ENCODE peak calls at places on chromosomes 16 and 17, in nine cellular contexts. K is adrenal gland; E is AG04450; V is neural progenitor cell; G is CD8-positive, alpha-beta memory T cell; D is iPS DF 6.9; U is fibroblast of lung; A is spleen; O is astrocyte of the cerebellum. C is an unnamed sample.

GRCh38 chr16:83045790-83046189 is 419.0 kb downstream of the CDH13 start:
- DNase-seq in K (no peak), E (no peak), V (no peak), G (no peak), D (no peak), U (no peak), A (no peak), O (no peak), C (no peak)

GRCh38 chr16:55487048-55487803 is 8.2 kb downstream of the MMP2 start:
- DNase-seq in K (no peak), E (peak), V (no peak), G (no peak), D (no peak), U (peak), A (no peak), O (no peak), C (no peak)

GRCh38 chr16:70715860-70716357 is 30.1 kb upstream of the MTSS2 start:
- DNase-seq in K (peak), E (no peak), V (no peak), G (no peak), D (no peak), U (peak), A (no peak), O (peak), C (no peak)

GRCh38 chr17:42227849-42228696 is 33.8 kb upstream of the GHDC start:
- DNase-seq in K (no peak), E (no peak), V (no peak), G (no peak), D (no peak), U (no peak), A (no peak), O (no peak), C (no peak)

GRCh38 chr17:40791116-40791515 is 8.6 kb downstream of the KRT28 start:
- DNase-seq in K (no peak), E (no peak), V (no peak), G (no peak), D (no peak), U (no peak), A (no peak), O (no peak), C (no peak)

GRCh38 chr17:77957869-77958715 is at the start of gene TNRC6C:
- DNase-seq in K (peak), E (peak), V (peak), G (peak), D (peak), U (peak), A (peak), O (peak), C (peak)

GRCh38 chr17:17285951-17286350 is 4.9 kb upstream of the COPS3 start:
- DNase-seq in K (no peak), E (no peak), V (no peak), G (no peak), D (no peak), U (no peak), A (no peak), O (no peak), C (no peak)

GRCh38 chr17:80145076-80146075 is 1.6 kb downstream of the EIF4A3 start:
- DNase-seq in K (no peak), E (no peak), V (no peak), G (no peak), D (no peak), U (no peak), A (no peak), O (no peak), C (no peak)

GRCh38 chr16:4850211-4850610 is 2.9 kb downstream of the UBN1 start:
- DNase-seq in K (no peak), E (no peak), V (no peak), G (no peak), D (no peak), U (peak), A (no peak), O (no peak), C (no peak)

GRCh38 chr16:53632526-53632925 is 71.1 kb downstream of the RPGRIP1L start:
- DNase-seq in K (no peak), E (no peak), V (peak), G (no peak), D (no peak), U (peak), A (no peak), O (no peak), C (no peak)

GRCh38 chr16:84143081-84143480 is 1.9 kb downstream of the HSDL1 start:
- DNase-seq in K (no peak), E (no peak), V (no peak), G (no peak), D (no peak), U (no peak), A (no peak), O (no peak), C (no peak)

GRCh38 chr17:7214300-7215135 is 5.1 kb downstream of the DLG4 start:
- DNase-seq in K (peak), E (peak), V (peak), G (peak), D (peak), U (peak), A (peak), O (peak), C (peak)

GRCh38 chr16:9345046-9345445 is 253.6 kb downstream of the HAPSTR1 start:
- DNase-seq in K (no peak), E (no peak), V (no peak), G (no peak), D (no peak), U (no peak), A (no peak), O (no peak), C (no peak)
- H3K4me3 ChIP-seq in K (no peak), E (no peak), V (no peak), G (no peak), D (no peak), U (no peak), A (no peak), O (no peak), C (no peak)

DNA sequence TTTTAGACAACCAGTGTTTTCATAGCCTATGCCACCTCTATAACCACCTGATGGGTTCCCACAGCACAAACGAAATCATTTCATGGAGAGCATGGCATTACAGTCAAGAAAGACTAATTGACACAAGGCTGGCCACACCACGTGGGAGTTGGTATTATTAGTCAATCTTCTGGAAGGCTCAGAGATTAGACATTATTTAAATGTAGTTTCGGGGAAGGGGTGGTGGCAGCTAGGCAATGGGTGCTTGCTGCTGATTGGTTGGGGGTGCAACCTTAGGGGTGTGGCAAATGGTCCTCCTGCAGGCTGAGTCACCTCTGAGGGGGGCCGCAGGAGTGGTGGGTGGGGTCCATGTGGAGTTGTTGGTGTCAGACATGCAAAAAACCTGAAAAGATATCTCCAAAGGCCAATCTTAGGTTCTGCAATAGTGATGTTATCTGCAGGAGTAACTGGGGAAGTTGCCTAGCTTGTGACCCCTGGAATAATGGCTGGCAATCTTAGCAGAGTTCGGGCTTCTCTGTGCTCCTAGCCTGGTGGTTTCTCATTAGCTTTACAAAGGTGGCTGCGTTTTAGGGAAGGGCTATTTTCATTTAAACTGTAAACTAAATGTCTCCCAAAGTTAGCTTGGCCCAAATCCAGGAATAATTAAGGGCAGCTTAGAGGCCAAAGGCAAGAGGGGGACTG is 4.6 kb downstream of the TEN1 start:
- DNase-seq in K (peak), E (no peak), V (no peak), G (no peak), D (no peak), U (peak), A (no peak), O (no peak), C (no peak)
- H3K4me3 ChIP-seq in K (no peak), E (no peak), V (no peak), G (no peak), D (no peak), U (no peak), A (no peak), O (no peak), C (no peak)

GRCh38 chr16:181668-182021 is 1.4 kb downstream of the HBQ1 start:
- DNase-seq in K (no peak), E (no peak), V (no peak), G (no peak), D (no peak), U (peak), A (no peak), O (no peak), C (no peak)
- H3K4me3 ChIP-seq in K (no peak), E (no peak), V (no peak), G (no peak), D (no peak), U (no peak), A (peak), O (no peak), C (no peak)

GRCh38 chr16:1533443-1533951 is at the start of gene TMEM204:
- DNase-seq in K (peak), E (peak), V (no peak), G (no peak), D (no peak), U (peak), A (peak), O (no peak), C (no peak)
- H3K4me3 ChIP-seq in K (peak), E (peak), V (no peak), G (peak), D (no peak), U (peak), A (peak), O (no peak), C (no peak)

GRCh38 chr17:44355642-44356099 is 8.0 kb downstream of the FAM171A2 start:
- DNase-seq in K (no peak), E (no peak), V (no peak), G (no peak), D (no peak), U (no peak), A (no peak), O (no peak), C (no peak)

GRCh38 chr17:44353656-44354331 is 8.7 kb downstream of the GRN start:
- DNase-seq in K (no peak), E (no peak), V (peak), G (peak), D (no peak), U (no peak), A (peak), O (no peak), C (no peak)

GRCh38 chr17:44355310-44355640 is 8.4 kb downstream of the FAM171A2 start:
- DNase-seq in K (no peak), E (no peak), V (no peak), G (no peak), D (no peak), U (no peak), A (no peak), O (no peak), C (no peak)

GRCh38 chr17:44356241-44356640 is 7.4 kb downstream of the FAM171A2 start:
- DNase-seq in K (no peak), E (no peak), V (no peak), G (no peak), D (no peak), U (no peak), A (no peak), O (no peak), C (no peak)

GRCh38 chr17:44354582-44355309 is 8.9 kb downstream of the FAM171A2 start:
- DNase-seq in K (no peak), E (no peak), V (peak), G (peak), D (no peak), U (no peak), A (peak), O (no peak), C (no peak)
- H3K4me3 ChIP-seq in K (peak), E (no peak), V (no peak), G (no peak), D (peak), U (no peak), A (peak), O (no peak), C (no peak)

DNA sequence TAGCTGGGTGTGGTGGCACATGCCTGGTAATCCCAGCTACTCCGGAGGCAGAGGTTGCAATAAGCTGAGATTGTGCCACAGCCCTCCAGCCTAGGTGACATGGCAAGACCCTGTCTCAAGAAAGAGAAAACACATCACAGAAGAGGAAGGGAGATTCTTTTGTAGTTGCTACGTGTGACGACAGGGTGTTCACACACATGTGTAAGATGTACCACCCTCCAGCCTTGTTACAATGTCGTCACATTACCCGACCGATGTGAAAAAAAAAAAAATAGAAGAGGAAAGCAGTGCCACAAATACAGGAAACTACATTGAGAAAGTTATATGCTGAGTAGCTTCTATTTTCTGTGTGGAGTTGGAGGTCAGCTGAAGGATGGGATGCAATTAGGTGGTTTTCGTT is 56.0 kb downstream of the CLUH start:
- DNase-seq in K (no peak), E (no peak), V (no peak), G (peak), D (no peak), U (no peak), A (no peak), O (no peak), C (no peak)
- H3K4me3 ChIP-seq in K (no peak), E (no peak), V (no peak), G (no peak), D (no peak), U (no peak), A (no peak), O (no peak), C (no peak)

DNA sequence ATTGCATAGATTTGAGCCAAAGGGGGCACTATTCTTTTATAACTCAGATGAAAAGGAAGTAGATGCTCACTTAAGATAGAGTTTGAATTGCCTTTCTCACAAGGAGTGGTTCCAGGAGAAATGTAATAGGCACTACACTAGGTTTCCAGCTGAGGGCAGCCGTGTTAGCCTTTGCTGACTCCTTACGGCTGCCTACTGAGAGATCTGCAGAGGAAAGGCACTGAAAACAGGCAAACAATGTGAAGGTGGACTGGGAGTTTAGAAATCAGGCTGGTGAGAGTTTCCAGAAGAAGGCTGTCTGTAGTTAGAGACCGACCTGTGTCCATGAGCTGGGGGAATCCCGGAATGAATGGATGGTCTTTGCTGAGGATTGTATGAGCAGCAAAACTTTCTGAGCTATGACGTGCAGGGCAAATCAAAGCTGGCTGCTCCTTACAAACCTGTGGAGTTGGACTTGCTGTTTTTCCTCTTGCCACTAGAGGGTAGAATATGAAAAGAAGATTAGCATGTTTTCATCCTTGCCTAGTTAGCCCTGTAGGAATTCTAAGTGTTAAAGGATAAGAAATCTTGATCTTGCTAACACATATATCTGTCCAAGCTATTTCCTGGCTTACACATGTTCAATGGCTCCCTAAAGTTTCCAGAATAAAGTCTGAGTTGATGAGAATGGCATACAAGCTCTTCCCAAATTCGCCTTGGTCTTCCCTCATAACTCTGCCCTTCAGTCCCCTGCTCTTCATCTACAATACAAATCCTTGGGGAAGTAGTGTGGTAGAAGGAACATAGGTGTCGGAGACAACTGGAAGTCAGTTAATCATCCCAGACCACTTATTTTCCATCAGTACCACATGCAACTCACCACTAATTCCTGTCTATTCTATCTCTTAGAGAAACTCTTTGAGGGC is 20.1 kb upstream of the TAOK1 start:
- DNase-seq in K (peak), E (peak), V (peak), G (peak), D (peak), U (peak), A (peak), O (peak), C (peak)
- H3K4me3 ChIP-seq in K (peak), E (peak), V (peak), G (peak), D (no peak), U (peak), A (peak), O (peak), C (no peak)

GRCh38 chr17:51258756-51259573 is 884 bp downstream of the MBTD1 start:
- DNase-seq in K (peak), E (no peak), V (no peak), G (no peak), D (no peak), U (peak), A (peak), O (no peak), C (no peak)

GRCh38 chr17:51255673-51256072 is 4.2 kb downstream of the MBTD1 start:
- DNase-seq in K (no peak), E (no peak), V (no peak), G (no peak), D (no peak), U (no peak), A (no peak), O (no peak), C (no peak)

GRCh38 chr17:51259574-51260236 is at the start of gene MBTD1:
- DNase-seq in K (peak), E (peak), V (peak), G (peak), D (peak), U (peak), A (peak), O (peak), C (peak)

GRCh38 chr17:51256101-51256500 is 3.7 kb downstream of the MBTD1 start:
- DNase-seq in K (no peak), E (no peak), V (no peak), G (no peak), D (no peak), U (no peak), A (no peak), O (no peak), C (no peak)

GRCh38 chr17:51257150-51258081 is 2.4 kb downstream of the MBTD1 start:
- DNase-seq in K (no peak), E (no peak), V (no peak), G (no peak), D (no peak), U (peak), A (no peak), O (no peak), C (no peak)
- H3K4me3 ChIP-seq in K (peak), E (no peak), V (peak), G (no peak), D (no peak), U (peak), A (no peak), O (no peak), C (no peak)

GRCh38 chr16:1531638-1531910 is 1.9 kb upstream of the TMEM204 start:
- DNase-seq in K (peak), E (no peak), V (no peak), G (no peak), D (no peak), U (no peak), A (no peak), O (no peak), C (no peak)
- H3K4me3 ChIP-seq in K (peak), E (no peak), V (no peak), G (no peak), D (no peak), U (no peak), A (no peak), O (no peak), C (no peak)

GRCh38 chr17:81690066-81690465 is 6.3 kb downstream of the HGS start:
- DNase-seq in K (no peak), E (no peak), V (no peak), G (no peak), D (no peak), U (no peak), A (no peak), O (no peak), C (no peak)

GRCh38 chr17:81693491-81694360 is 9.4 kb upstream of the MRPL12 start:
- DNase-seq in K (no peak), E (no peak), V (no peak), G (no peak), D (no peak), U (no peak), A (no peak), O (no peak), C (no peak)

GRCh38 chr17:81691608-81692007 is 7.8 kb downstream of the HGS start:
- DNase-seq in K (no peak), E (no peak), V (no peak), G (no peak), D (no peak), U (no peak), A (no peak), O (no peak), C (no peak)

GRCh38 chr17:81690549-81690948 is 6.7 kb downstream of the HGS start:
- DNase-seq in K (no peak), E (no peak), V (no peak), G (no peak), D (no peak), U (no peak), A (no peak), O (no peak), C (no peak)

GRCh38 chr17:81691196-81691595 is 7.4 kb downstream of the HGS start:
- DNase-seq in K (no peak), E (no peak), V (no peak), G (no peak), D (no peak), U (no peak), A (no peak), O (no peak), C (no peak)
- H3K4me3 ChIP-seq in K (no peak), E (no peak), V (no peak), G (no peak), D (no peak), U (no peak), A (no peak), O (no peak), C (no peak)